ENCODE peak calls at places on chromosomes 4 and X, in nine cellular contexts. One of them, this sample, is unnamed.

GRCh38 chrX:68822641-68823410 is 6.0 kb upstream of the EFNB1 start:
- DNase-seq in GM13976: peak
- DNase-seq in foreskin fibroblast: peak
- DNase-seq in astrocyte of the spinal cord: peak
- DNase-seq in amniotic stem cell: no peak
- DNase-seq in T-helper 1 cell: no peak
- DNase-seq in iris pigment epithelial cell: peak
- DNase-seq in hepatocyte: peak
- DNase-seq in T-helper 2 cell: no peak
- DNase-seq in this sample: no peak

GRCh38 chr4:185743722-185744121 is 68.3 kb downstream of the SORBS2 start:
- DNase-seq in GM13976: no peak
- DNase-seq in foreskin fibroblast: no peak
- DNase-seq in astrocyte of the spinal cord: no peak
- DNase-seq in amniotic stem cell: no peak
- DNase-seq in T-helper 1 cell: no peak
- DNase-seq in iris pigment epithelial cell: no peak
- DNase-seq in hepatocyte: no peak
- DNase-seq in T-helper 2 cell: no peak
- DNase-seq in this sample: no peak

GRCh38 chrX:3181846-3182245 is 140.6 kb downstream of the ARSF start:
- DNase-seq in GM13976: no peak
- DNase-seq in foreskin fibroblast: no peak
- DNase-seq in astrocyte of the spinal cord: peak
- DNase-seq in amniotic stem cell: no peak
- DNase-seq in T-helper 1 cell: no peak
- DNase-seq in iris pigment epithelial cell: peak
- DNase-seq in hepatocyte: no peak
- DNase-seq in T-helper 2 cell: no peak
- DNase-seq in this sample: no peak

GRCh38 chr4:169968999-169969398 is 57.2 kb downstream of the MFAP3L start:
- DNase-seq in GM13976: no peak
- DNase-seq in foreskin fibroblast: peak
- DNase-seq in astrocyte of the spinal cord: peak
- DNase-seq in amniotic stem cell: peak
- DNase-seq in T-helper 1 cell: no peak
- DNase-seq in iris pigment epithelial cell: peak
- DNase-seq in hepatocyte: peak
- DNase-seq in T-helper 2 cell: no peak
- DNase-seq in this sample: peak

GRCh38 chr4:23484689-23485088 is 405.2 kb downstream of the PPARGC1A start:
- DNase-seq in GM13976: no peak
- DNase-seq in foreskin fibroblast: no peak
- DNase-seq in astrocyte of the spinal cord: peak
- DNase-seq in amniotic stem cell: no peak
- DNase-seq in T-helper 1 cell: no peak
- DNase-seq in iris pigment epithelial cell: no peak
- DNase-seq in hepatocyte: no peak
- DNase-seq in T-helper 2 cell: no peak
- DNase-seq in this sample: no peak

GRCh38 chr4:46993075-46994006 is at the start of gene GABRA4:
- DNase-seq in GM13976: peak
- DNase-seq in foreskin fibroblast: no peak
- DNase-seq in astrocyte of the spinal cord: peak
- DNase-seq in amniotic stem cell: no peak
- DNase-seq in T-helper 1 cell: no peak
- DNase-seq in iris pigment epithelial cell: no peak
- DNase-seq in hepatocyte: peak
- DNase-seq in T-helper 2 cell: no peak
- DNase-seq in this sample: no peak

GRCh38 chrX:10164879-10165278 is 8.1 kb downstream of the CLCN4 start:
- DNase-seq in GM13976: no peak
- DNase-seq in foreskin fibroblast: no peak
- DNase-seq in astrocyte of the spinal cord: no peak
- DNase-seq in amniotic stem cell: no peak
- DNase-seq in T-helper 1 cell: no peak
- DNase-seq in iris pigment epithelial cell: no peak
- DNase-seq in hepatocyte: no peak
- DNase-seq in T-helper 2 cell: no peak
- DNase-seq in this sample: no peak

GRCh38 chr4:151197258-151197657 is 79.7 kb upstream of the PRSS48 start:
- DNase-seq in GM13976: no peak
- DNase-seq in foreskin fibroblast: peak
- DNase-seq in astrocyte of the spinal cord: no peak
- DNase-seq in amniotic stem cell: no peak
- DNase-seq in T-helper 1 cell: no peak
- DNase-seq in iris pigment epithelial cell: no peak
- DNase-seq in hepatocyte: no peak
- DNase-seq in T-helper 2 cell: no peak
- DNase-seq in this sample: peak

GRCh38 chr4:2007804-2008670 is 737 bp downstream of the NELFA start:
- DNase-seq in GM13976: peak
- DNase-seq in foreskin fibroblast: no peak
- DNase-seq in astrocyte of the spinal cord: no peak
- DNase-seq in amniotic stem cell: no peak
- DNase-seq in T-helper 1 cell: no peak
- DNase-seq in iris pigment epithelial cell: peak
- DNase-seq in hepatocyte: peak
- DNase-seq in T-helper 2 cell: no peak
- DNase-seq in this sample: no peak